ENCODE peak calls at places on chromosomes 13 and 19, in nine cellular contexts. One of them, this sample, is unnamed.

GRCh38 chr19:7355151-7355845 is 6.6 kb downstream of the ARHGEF18 start:
- DNase-seq in lower leg skin: no peak
- DNase-seq in tibial nerve: no peak
- DNase-seq in neural crest cell: no peak
- DNase-seq in cardiac fibroblast: peak; percentile 47
- DNase-seq in fibroblast of lung: peak; percentile 27
- DNase-seq in epithelial cell of proximal tubule: no peak
- DNase-seq in osteocyte: no peak
- DNase-seq in A549: no peak
- DNase-seq in this sample: peak; percentile 81

GRCh38 chr13:40082644-40083043 is 427.2 kb downstream of the COG6 start:
- DNase-seq in lower leg skin: peak; percentile 43
- DNase-seq in tibial nerve: no peak
- DNase-seq in neural crest cell: no peak
- DNase-seq in cardiac fibroblast: no peak
- DNase-seq in fibroblast of lung: no peak
- DNase-seq in epithelial cell of proximal tubule: no peak
- DNase-seq in osteocyte: no peak
- DNase-seq in A549: peak; percentile 3
- DNase-seq in this sample: no peak

GRCh38 chr19:58519087-58519354 is 589 bp downstream of the ZBTB45 start:
- DNase-seq in lower leg skin: peak; percentile 90
- DNase-seq in tibial nerve: peak; percentile 54
- DNase-seq in neural crest cell: peak; percentile 61
- DNase-seq in cardiac fibroblast: peak; percentile 77
- DNase-seq in fibroblast of lung: peak; percentile 79
- DNase-seq in epithelial cell of proximal tubule: peak; percentile 6
- DNase-seq in osteocyte: peak; percentile 89
- DNase-seq in A549: peak; percentile 85
- DNase-seq in this sample: no peak

GRCh38 chr19:5339950-5340636 is 519 bp downstream of the PTPRS start:
- DNase-seq in lower leg skin: no peak
- DNase-seq in tibial nerve: no peak
- DNase-seq in neural crest cell: peak; percentile 32
- DNase-seq in cardiac fibroblast: no peak
- DNase-seq in fibroblast of lung: no peak
- DNase-seq in epithelial cell of proximal tubule: no peak
- DNase-seq in osteocyte: no peak
- DNase-seq in A549: no peak
- DNase-seq in this sample: no peak

GRCh38 chr13:109402976-109403375 is 383.4 kb downstream of the IRS2 start:
- DNase-seq in lower leg skin: no peak
- DNase-seq in tibial nerve: no peak
- DNase-seq in neural crest cell: no peak
- DNase-seq in cardiac fibroblast: no peak
- DNase-seq in fibroblast of lung: peak; percentile 22
- DNase-seq in epithelial cell of proximal tubule: no peak
- DNase-seq in osteocyte: no peak
- DNase-seq in A549: no peak
- DNase-seq in this sample: no peak

GRCh38 chr13:76711515-76712182 is 174.6 kb downstream of the KCTD12 start:
- DNase-seq in lower leg skin: no peak
- DNase-seq in tibial nerve: peak; percentile 49
- DNase-seq in neural crest cell: no peak
- DNase-seq in cardiac fibroblast: peak; percentile 95
- DNase-seq in fibroblast of lung: peak; percentile 93
- DNase-seq in epithelial cell of proximal tubule: no peak
- DNase-seq in osteocyte: no peak
- DNase-seq in A549: peak; percentile 10
- DNase-seq in this sample: no peak

GRCh38 chr13:63408227-63409202 is 1992.9 kb upstream of the PCDH20 start:
- DNase-seq in lower leg skin: no peak
- DNase-seq in tibial nerve: no peak
- DNase-seq in neural crest cell: no peak
- DNase-seq in cardiac fibroblast: no peak
- DNase-seq in fibroblast of lung: peak; percentile 62
- DNase-seq in epithelial cell of proximal tubule: no peak
- DNase-seq in osteocyte: no peak
- DNase-seq in A549: no peak
- DNase-seq in this sample: no peak

GRCh38 chr13:110244096-110244830 is 62.7 kb downstream of the COL4A1 start:
- DNase-seq in lower leg skin: peak; percentile 45
- DNase-seq in tibial nerve: peak; percentile 55
- DNase-seq in neural crest cell: no peak
- DNase-seq in cardiac fibroblast: peak; percentile 49
- DNase-seq in fibroblast of lung: peak; percentile 55
- DNase-seq in epithelial cell of proximal tubule: no peak
- DNase-seq in osteocyte: no peak
- DNase-seq in A549: no peak
- DNase-seq in this sample: no peak

GRCh38 chr19:37361994-37362393 is 8.9 kb upstream of the ZNF527 start:
- DNase-seq in lower leg skin: no peak
- DNase-seq in tibial nerve: no peak
- DNase-seq in neural crest cell: no peak
- DNase-seq in cardiac fibroblast: peak; percentile 62
- DNase-seq in fibroblast of lung: no peak
- DNase-seq in epithelial cell of proximal tubule: no peak
- DNase-seq in osteocyte: no peak
- DNase-seq in A549: no peak
- DNase-seq in this sample: no peak

GRCh38 chr19:3743486-3743885 is 18.0 kb downstream of the APBA3 start:
- DNase-seq in lower leg skin: no peak
- DNase-seq in tibial nerve: no peak
- DNase-seq in neural crest cell: no peak
- DNase-seq in cardiac fibroblast: peak; percentile 16
- DNase-seq in fibroblast of lung: no peak
- DNase-seq in epithelial cell of proximal tubule: no peak
- DNase-seq in osteocyte: no peak
- DNase-seq in A549: peak; percentile 31
- DNase-seq in this sample: no peak

GRCh38 chr19:5036733-5037681 is 68.1 kb downstream of the KDM4B start:
- DNase-seq in lower leg skin: no peak
- DNase-seq in tibial nerve: peak; percentile 27
- DNase-seq in neural crest cell: no peak
- DNase-seq in cardiac fibroblast: peak; percentile 51
- DNase-seq in fibroblast of lung: peak; percentile 47
- DNase-seq in epithelial cell of proximal tubule: no peak
- DNase-seq in osteocyte: peak; percentile 92
- DNase-seq in A549: no peak
- DNase-seq in this sample: peak; percentile 88

GRCh38 chr13:69857188-69857821 is 250.3 kb upstream of the ATXN8OS start:
- DNase-seq in lower leg skin: no peak
- DNase-seq in tibial nerve: no peak
- DNase-seq in neural crest cell: no peak
- DNase-seq in cardiac fibroblast: peak; percentile 57
- DNase-seq in fibroblast of lung: peak; percentile 49
- DNase-seq in epithelial cell of proximal tubule: peak; percentile 32
- DNase-seq in osteocyte: no peak
- DNase-seq in A549: peak; percentile 50
- DNase-seq in this sample: no peak

GRCh38 chr13:40231311-40231710 is 435.1 kb downstream of the FOXO1 start:
- DNase-seq in lower leg skin: no peak
- DNase-seq in tibial nerve: peak; percentile 59
- DNase-seq in neural crest cell: no peak
- DNase-seq in cardiac fibroblast: no peak
- DNase-seq in fibroblast of lung: no peak
- DNase-seq in epithelial cell of proximal tubule: no peak
- DNase-seq in osteocyte: no peak
- DNase-seq in A549: no peak
- DNase-seq in this sample: no peak

GRCh38 chr19:36149673-36150406 is 2.4 kb downstream of the COX7A1 start:
- DNase-seq in lower leg skin: peak; percentile 94
- DNase-seq in tibial nerve: no peak
- DNase-seq in neural crest cell: no peak
- DNase-seq in cardiac fibroblast: no peak
- DNase-seq in fibroblast of lung: no peak
- DNase-seq in epithelial cell of proximal tubule: no peak
- DNase-seq in osteocyte: no peak
- DNase-seq in A549: no peak
- DNase-seq in this sample: no peak

GRCh38 chr19:31911577-31911976 is 433.8 kb upstream of the ZNF507 start:
- DNase-seq in lower leg skin: no peak
- DNase-seq in tibial nerve: no peak
- DNase-seq in neural crest cell: no peak
- DNase-seq in cardiac fibroblast: no peak
- DNase-seq in fibroblast of lung: no peak
- DNase-seq in epithelial cell of proximal tubule: no peak
- DNase-seq in osteocyte: no peak
- DNase-seq in A549: no peak
- DNase-seq in this sample: no peak

GRCh38 chr19:10352764-10353671 is 13.6 kb upstream of the ICAM3 start:
- DNase-seq in lower leg skin: no peak
- DNase-seq in tibial nerve: peak; percentile 81
- DNase-seq in neural crest cell: peak; percentile 59
- DNase-seq in cardiac fibroblast: peak; percentile 50
- DNase-seq in fibroblast of lung: peak; percentile 49
- DNase-seq in epithelial cell of proximal tubule: no peak
- DNase-seq in osteocyte: no peak
- DNase-seq in A549: no peak
- DNase-seq in this sample: no peak

GRCh38 chr19:13842294-13843103 is 34.4 kb upstream of the NANOS3 start:
- DNase-seq in lower leg skin: peak; percentile 97
- DNase-seq in tibial nerve: peak; percentile 82
- DNase-seq in neural crest cell: no peak
- DNase-seq in cardiac fibroblast: peak; percentile 77
- DNase-seq in fibroblast of lung: peak; percentile 72
- DNase-seq in epithelial cell of proximal tubule: no peak
- DNase-seq in osteocyte: peak; percentile 93
- DNase-seq in A549: peak; percentile 82
- DNase-seq in this sample: peak; percentile 93
- TF ChIP-seq CTCF in lower leg skin: no peak
- TF ChIP-seq CTCF in tibial nerve: no peak
- TF ChIP-seq CTCF in neural crest cell: no peak
- TF ChIP-seq CTCF in cardiac fibroblast: no peak
- TF ChIP-seq CTCF in fibroblast of lung: no peak
- TF ChIP-seq CTCF in epithelial cell of proximal tubule: no peak
- TF ChIP-seq CTCF in osteocyte: peak; percentile 29
- TF ChIP-seq CTCF in A549: no peak
- TF ChIP-seq CTCF in this sample: peak; percentile 50

GRCh38 chr19:17488593-17489391 is 18.5 kb downstream of the SLC27A1 start:
- DNase-seq in lower leg skin: peak; percentile 92
- DNase-seq in tibial nerve: no peak
- DNase-seq in neural crest cell: peak; percentile 57
- DNase-seq in cardiac fibroblast: no peak
- DNase-seq in fibroblast of lung: peak; percentile 25
- DNase-seq in epithelial cell of proximal tubule: no peak
- DNase-seq in osteocyte: no peak
- DNase-seq in A549: peak; percentile 66
- DNase-seq in this sample: no peak
- TF ChIP-seq CTCF in lower leg skin: no peak
- TF ChIP-seq CTCF in tibial nerve: no peak
- TF ChIP-seq CTCF in neural crest cell: peak; percentile 47
- TF ChIP-seq CTCF in cardiac fibroblast: no peak
- TF ChIP-seq CTCF in fibroblast of lung: no peak
- TF ChIP-seq CTCF in epithelial cell of proximal tubule: no peak
- TF ChIP-seq CTCF in osteocyte: peak; percentile 8
- TF ChIP-seq CTCF in A549: no peak
- TF ChIP-seq CTCF in this sample: no peak

DNA sequence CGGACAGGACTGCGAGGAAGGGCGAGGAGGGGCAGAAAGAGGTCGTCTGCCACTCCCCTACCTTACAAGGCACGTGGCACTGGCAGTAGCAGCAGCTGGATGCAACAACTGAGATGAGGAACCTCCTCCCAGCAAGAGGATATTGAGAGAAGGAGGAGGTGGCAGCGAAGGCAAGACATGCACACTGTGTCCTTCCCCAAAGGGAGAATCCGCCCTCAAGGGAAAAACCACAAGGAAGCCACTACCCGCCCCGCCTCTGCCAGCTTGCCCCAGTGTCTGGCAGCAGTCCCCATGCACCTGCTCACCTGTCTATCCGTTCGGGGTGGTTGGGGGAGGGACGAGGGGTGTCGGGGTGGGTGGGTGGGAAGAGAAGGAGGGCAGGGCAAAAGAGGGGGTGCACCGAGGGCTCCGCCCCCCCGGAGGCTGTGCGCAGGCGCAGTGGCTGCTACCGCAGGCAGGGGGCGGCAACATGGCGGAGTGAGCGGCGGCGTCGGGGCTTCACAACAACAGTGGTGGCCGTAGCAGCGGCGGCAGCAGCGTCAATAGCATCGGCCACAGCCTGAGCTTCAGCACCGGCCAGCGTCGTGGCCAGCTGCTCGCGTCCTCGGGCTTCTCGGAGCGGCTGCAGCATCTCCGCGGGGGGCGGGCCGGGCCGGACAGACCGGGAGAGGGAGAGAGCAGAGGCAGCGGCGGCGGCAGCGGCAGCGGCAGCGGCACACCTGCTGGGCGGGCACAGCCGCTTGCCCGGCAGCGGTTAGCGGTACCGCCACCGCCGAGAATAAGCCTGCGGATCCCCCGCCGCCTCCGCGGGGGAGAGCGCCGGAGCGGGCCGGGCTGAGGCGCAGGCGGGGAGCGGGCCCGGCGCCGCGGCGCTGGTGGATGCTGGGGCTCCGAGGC is at the start of gene NBEA:
- DNase-seq in lower leg skin: peak; percentile 91
- DNase-seq in tibial nerve: peak; percentile 44
- DNase-seq in neural crest cell: peak; percentile 76
- DNase-seq in cardiac fibroblast: peak; percentile 45
- DNase-seq in fibroblast of lung: peak; percentile 60
- DNase-seq in epithelial cell of proximal tubule: no peak
- DNase-seq in osteocyte: peak; percentile 92
- DNase-seq in A549: peak; percentile 76
- DNase-seq in this sample: peak; percentile 85
- TF ChIP-seq CTCF in lower leg skin: no peak
- TF ChIP-seq CTCF in tibial nerve: peak; percentile 43
- TF ChIP-seq CTCF in neural crest cell: peak; percentile 33
- TF ChIP-seq CTCF in cardiac fibroblast: no peak
- TF ChIP-seq CTCF in fibroblast of lung: peak; percentile 7
- TF ChIP-seq CTCF in epithelial cell of proximal tubule: peak; percentile 9
- TF ChIP-seq CTCF in osteocyte: peak; percentile 44
- TF ChIP-seq CTCF in A549: no peak
- TF ChIP-seq CTCF in this sample: peak; percentile 62

GRCh38 chr19:38542040-38542439 is 75.7 kb downstream of the MAP4K1 start:
- DNase-seq in lower leg skin: no peak
- DNase-seq in tibial nerve: no peak
- DNase-seq in neural crest cell: no peak
- DNase-seq in cardiac fibroblast: no peak
- DNase-seq in fibroblast of lung: no peak
- DNase-seq in epithelial cell of proximal tubule: no peak
- DNase-seq in osteocyte: no peak
- DNase-seq in A549: no peak
- DNase-seq in this sample: no peak

GRCh38 chr19:38545596-38545995 is 72.2 kb downstream of the MAP4K1 start:
- DNase-seq in lower leg skin: no peak
- DNase-seq in tibial nerve: no peak
- DNase-seq in neural crest cell: no peak
- DNase-seq in cardiac fibroblast: peak; percentile 4
- DNase-seq in fibroblast of lung: no peak
- DNase-seq in epithelial cell of proximal tubule: no peak
- DNase-seq in osteocyte: no peak
- DNase-seq in A549: no peak
- DNase-seq in this sample: no peak

GRCh38 chr19:38544569-38545315 is 73.0 kb downstream of the MAP4K1 start:
- DNase-seq in lower leg skin: no peak
- DNase-seq in tibial nerve: no peak
- DNase-seq in neural crest cell: no peak
- DNase-seq in cardiac fibroblast: peak; percentile 23
- DNase-seq in fibroblast of lung: no peak
- DNase-seq in epithelial cell of proximal tubule: no peak
- DNase-seq in osteocyte: no peak
- DNase-seq in A549: no peak
- DNase-seq in this sample: peak; percentile 4

GRCh38 chr19:38543286-38543806 is 74.4 kb downstream of the MAP4K1 start:
- DNase-seq in lower leg skin: no peak
- DNase-seq in tibial nerve: no peak
- DNase-seq in neural crest cell: no peak
- DNase-seq in cardiac fibroblast: no peak
- DNase-seq in fibroblast of lung: no peak
- DNase-seq in epithelial cell of proximal tubule: no peak
- DNase-seq in osteocyte: no peak
- DNase-seq in A549: no peak
- DNase-seq in this sample: no peak

GRCh38 chr19:38543807-38544568 is 73.8 kb downstream of the MAP4K1 start:
- DNase-seq in lower leg skin: no peak
- DNase-seq in tibial nerve: peak; percentile 9
- DNase-seq in neural crest cell: no peak
- DNase-seq in cardiac fibroblast: peak; percentile 90
- DNase-seq in fibroblast of lung: peak; percentile 80
- DNase-seq in epithelial cell of proximal tubule: no peak
- DNase-seq in osteocyte: no peak
- DNase-seq in A549: peak; percentile 96
- DNase-seq in this sample: peak; percentile 82
- TF ChIP-seq CTCF in lower leg skin: no peak
- TF ChIP-seq CTCF in tibial nerve: peak; percentile 45
- TF ChIP-seq CTCF in neural crest cell: peak; percentile 73
- TF ChIP-seq CTCF in cardiac fibroblast: no peak
- TF ChIP-seq CTCF in fibroblast of lung: peak; percentile 45
- TF ChIP-seq CTCF in epithelial cell of proximal tubule: peak; percentile 72
- TF ChIP-seq CTCF in osteocyte: no peak
- TF ChIP-seq CTCF in A549: no peak
- TF ChIP-seq CTCF in this sample: peak; percentile 92

This sample was measured in chondrocyte.